ENCODE peak calls at places on chromosomes 5 and 9, in eight cellular contexts. One of them, this sample, is unnamed.
A peak's percentile ranks its signal among the peaks of the same experiment; 100 is the strongest.

GRCh38 chr5:149337746-149338145 is 7.6 kb upstream of the GRPEL2 start:
- DNase-seq in GM20000: no peak
- DNase-seq in A549: no peak
- DNase-seq in progenitor cell of endocrine pancreas: no peak
- DNase-seq in AG10803: no peak
- DNase-seq in fibroblast of the aortic adventitia: no peak
- DNase-seq in spleen: no peak
- DNase-seq in IMR-90: no peak
- DNase-seq in this sample: no peak

GRCh38 chr5:482021-482420 is 39.0 kb downstream of the EXOC3 start:
- DNase-seq in A549: no peak
- DNase-seq in spleen: no peak
- DNase-seq in GM20000: no peak
- DNase-seq in AG10803: no peak
- DNase-seq in IMR-90: no peak
- DNase-seq in fibroblast of the aortic adventitia: no peak
- DNase-seq in progenitor cell of endocrine pancreas: no peak
- DNase-seq in this sample: no peak

GRCh38 chr5:170034231-170034630 is 53.9 kb upstream of the INSYN2B start:
- DNase-seq in spleen: no peak
- DNase-seq in A549: no peak
- DNase-seq in AG10803: no peak
- DNase-seq in progenitor cell of endocrine pancreas: no peak
- DNase-seq in GM20000: no peak
- DNase-seq in fibroblast of the aortic adventitia: no peak
- DNase-seq in IMR-90: no peak
- DNase-seq in this sample: no peak

GRCh38 chr5:179284751-179285191 is 60.5 kb downstream of the ADAMTS2 start:
- DNase-seq in fibroblast of the aortic adventitia: no peak
- DNase-seq in A549: no peak
- DNase-seq in AG10803: no peak
- DNase-seq in spleen: peak; percentile 24
- DNase-seq in IMR-90: peak; percentile 40
- DNase-seq in GM20000: no peak
- DNase-seq in progenitor cell of endocrine pancreas: no peak
- DNase-seq in this sample: no peak

GRCh38 chr5:69046375-69046957 is 47.3 kb upstream of the SLC30A5 start:
- DNase-seq in fibroblast of the aortic adventitia: peak; percentile 32
- DNase-seq in GM20000: no peak
- DNase-seq in IMR-90: peak; percentile 37
- DNase-seq in progenitor cell of endocrine pancreas: no peak
- DNase-seq in AG10803: peak; percentile 15
- DNase-seq in A549: peak; percentile 68
- DNase-seq in spleen: no peak
- DNase-seq in this sample: no peak

GRCh38 chr9:72540348-72540873 is 19.0 kb downstream of the TMC1 start:
- DNase-seq in progenitor cell of endocrine pancreas: no peak
- DNase-seq in GM20000: no peak
- DNase-seq in AG10803: peak; percentile 87
- DNase-seq in IMR-90: peak; percentile 49
- DNase-seq in fibroblast of the aortic adventitia: peak; percentile 90
- DNase-seq in spleen: no peak
- DNase-seq in A549: peak; percentile 75
- DNase-seq in this sample: no peak

GRCh38 chr9:132698989-132699388 is 28.7 kb downstream of the GTF3C4 start:
- DNase-seq in spleen: no peak
- DNase-seq in A549: no peak
- DNase-seq in fibroblast of the aortic adventitia: peak; percentile 45
- DNase-seq in GM20000: no peak
- DNase-seq in IMR-90: no peak
- DNase-seq in AG10803: no peak
- DNase-seq in progenitor cell of endocrine pancreas: no peak
- DNase-seq in this sample: no peak

GRCh38 chr5:179769276-179769675 is 24.5 kb upstream of the LTC4S start:
- DNase-seq in A549: no peak
- DNase-seq in AG10803: no peak
- DNase-seq in spleen: no peak
- DNase-seq in GM20000: no peak
- DNase-seq in progenitor cell of endocrine pancreas: no peak
- DNase-seq in IMR-90: no peak
- DNase-seq in fibroblast of the aortic adventitia: no peak
- DNase-seq in this sample: no peak

GRCh38 chr9:76634356-76635054 is 129.7 kb upstream of the PCA3 start:
- DNase-seq in progenitor cell of endocrine pancreas: no peak
- DNase-seq in GM20000: no peak
- DNase-seq in A549: peak; percentile 10
- DNase-seq in spleen: no peak
- DNase-seq in fibroblast of the aortic adventitia: peak; percentile 76
- DNase-seq in IMR-90: peak; percentile 81
- DNase-seq in AG10803: peak; percentile 64
- DNase-seq in this sample: no peak

GRCh38 chr9:121059998-121060636 is 10.0 kb upstream of the C5 start:
- DNase-seq in spleen: no peak
- DNase-seq in IMR-90: peak; percentile 84
- DNase-seq in A549: peak; percentile 81
- DNase-seq in AG10803: peak; percentile 69
- DNase-seq in fibroblast of the aortic adventitia: peak; percentile 84
- DNase-seq in GM20000: peak; percentile 54
- DNase-seq in progenitor cell of endocrine pancreas: peak; percentile 17
- DNase-seq in this sample: peak; percentile 39

GRCh38 chr5:78004559-78004958 is 228.4 kb upstream of the TBCA start:
- DNase-seq in progenitor cell of endocrine pancreas: no peak
- DNase-seq in IMR-90: peak; percentile 31
- DNase-seq in fibroblast of the aortic adventitia: no peak
- DNase-seq in A549: no peak
- DNase-seq in AG10803: peak; percentile 20
- DNase-seq in GM20000: no peak
- DNase-seq in spleen: no peak
- DNase-seq in this sample: no peak

GRCh38 chr9:137749511-137749910 is 128.1 kb upstream of the CACNA1B start:
- DNase-seq in A549: no peak
- DNase-seq in spleen: no peak
- DNase-seq in AG10803: no peak
- DNase-seq in IMR-90: no peak
- DNase-seq in GM20000: no peak
- DNase-seq in fibroblast of the aortic adventitia: no peak
- DNase-seq in progenitor cell of endocrine pancreas: no peak
- DNase-seq in this sample: no peak

GRCh38 chr9:88258587-88258986 is 120.3 kb upstream of the SPATA31C2 start:
- DNase-seq in spleen: no peak
- DNase-seq in fibroblast of the aortic adventitia: peak; percentile 66
- DNase-seq in A549: no peak
- DNase-seq in IMR-90: no peak
- DNase-seq in GM20000: no peak
- DNase-seq in AG10803: peak; percentile 60
- DNase-seq in progenitor cell of endocrine pancreas: no peak
- DNase-seq in this sample: no peak

GRCh38 chr5:137737349-137738256 is 1.7 kb upstream of the KLHL3 start:
- DNase-seq in spleen: no peak
- DNase-seq in A549: no peak
- DNase-seq in AG10803: peak; percentile 26
- DNase-seq in progenitor cell of endocrine pancreas: no peak
- DNase-seq in IMR-90: peak; percentile 74
- DNase-seq in GM20000: no peak
- DNase-seq in fibroblast of the aortic adventitia: peak; percentile 49
- DNase-seq in this sample: no peak

GRCh38 chr5:180142824-180143610 is 66.0 kb downstream of the RASGEF1C start:
- DNase-seq in fibroblast of the aortic adventitia: no peak
- DNase-seq in IMR-90: no peak
- DNase-seq in spleen: no peak
- DNase-seq in AG10803: no peak
- DNase-seq in GM20000: no peak
- DNase-seq in A549: no peak
- DNase-seq in progenitor cell of endocrine pancreas: no peak
- DNase-seq in this sample: no peak

GRCh38 chr9:121566401-121567141 is 66.9 kb upstream of the GGTA1 start:
- DNase-seq in A549: no peak
- DNase-seq in spleen: no peak
- DNase-seq in IMR-90: peak; percentile 79
- DNase-seq in progenitor cell of endocrine pancreas: no peak
- DNase-seq in AG10803: peak; percentile 41
- DNase-seq in GM20000: no peak
- DNase-seq in fibroblast of the aortic adventitia: peak; percentile 60
- DNase-seq in this sample: no peak

GRCh38 chr9:104374711-104375110 is 129.4 kb upstream of the OR13F1 start:
- DNase-seq in spleen: no peak
- DNase-seq in A549: no peak
- DNase-seq in GM20000: no peak
- DNase-seq in IMR-90: no peak
- DNase-seq in fibroblast of the aortic adventitia: no peak
- DNase-seq in AG10803: no peak
- DNase-seq in progenitor cell of endocrine pancreas: no peak
- DNase-seq in this sample: no peak

GRCh38 chr9:22170162-22170932 is 161.2 kb upstream of the CDKN2B start:
- DNase-seq in AG10803: peak; percentile 84
- DNase-seq in GM20000: no peak
- DNase-seq in progenitor cell of endocrine pancreas: no peak
- DNase-seq in spleen: no peak
- DNase-seq in IMR-90: peak; percentile 89
- DNase-seq in fibroblast of the aortic adventitia: peak; percentile 84
- DNase-seq in A549: peak; percentile 82
- DNase-seq in this sample: no peak

GRCh38 chr5:124679578-124680210 is 66.7 kb downstream of the ZNF608 start:
- DNase-seq in spleen: no peak
- DNase-seq in fibroblast of the aortic adventitia: no peak
- DNase-seq in AG10803: no peak
- DNase-seq in progenitor cell of endocrine pancreas: no peak
- DNase-seq in GM20000: no peak
- DNase-seq in A549: no peak
- DNase-seq in IMR-90: no peak
- DNase-seq in this sample: no peak

DNA sequence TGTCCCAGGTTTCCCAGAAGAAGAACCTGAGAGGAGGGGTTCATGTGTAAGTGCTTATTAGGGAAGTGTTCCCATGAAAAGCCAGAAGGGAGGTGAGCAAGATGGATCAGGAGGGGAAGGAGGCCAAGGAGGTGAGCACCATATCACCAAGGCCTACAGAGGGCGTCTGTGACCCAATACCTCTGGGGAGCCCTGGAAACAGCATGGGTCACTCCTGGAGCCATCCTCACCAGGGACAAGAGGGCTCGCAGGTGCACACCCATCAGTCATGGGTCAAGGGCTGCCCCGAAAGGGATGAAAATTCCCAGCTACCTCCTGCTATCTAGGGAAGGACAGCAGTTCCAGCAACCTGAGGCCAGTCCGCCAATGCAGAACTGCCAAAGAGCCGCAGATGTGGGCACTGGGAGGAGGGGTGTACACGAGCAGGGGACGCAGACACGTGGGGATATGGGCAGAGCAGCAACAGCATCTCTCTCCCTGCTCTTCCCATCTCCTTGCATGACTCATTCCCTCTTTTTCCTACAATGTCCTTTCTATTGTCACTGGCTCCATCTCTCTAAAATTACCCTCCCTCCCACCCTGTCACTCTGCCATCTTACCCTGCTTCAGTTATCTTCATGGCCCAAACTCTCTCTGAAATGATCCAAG is 167.6 kb upstream of the FSTL4 start:
- DNase-seq in fibroblast of the aortic adventitia: no peak
- DNase-seq in AG10803: no peak
- DNase-seq in progenitor cell of endocrine pancreas: no peak
- DNase-seq in spleen: no peak
- DNase-seq in A549: no peak
- DNase-seq in GM20000: peak; percentile 41
- DNase-seq in IMR-90: no peak
- DNase-seq in this sample: no peak
- TF ChIP-seq CTCF in fibroblast of the aortic adventitia: no peak
- TF ChIP-seq CTCF in AG10803: no peak
- TF ChIP-seq CTCF in progenitor cell of endocrine pancreas: peak; percentile 17
- TF ChIP-seq CTCF in spleen: no peak
- TF ChIP-seq CTCF in A549: no peak
- TF ChIP-seq CTCF in GM20000: peak; percentile 12
- TF ChIP-seq CTCF in IMR-90: no peak
- TF ChIP-seq CTCF in this sample: peak; percentile 59

DNA sequence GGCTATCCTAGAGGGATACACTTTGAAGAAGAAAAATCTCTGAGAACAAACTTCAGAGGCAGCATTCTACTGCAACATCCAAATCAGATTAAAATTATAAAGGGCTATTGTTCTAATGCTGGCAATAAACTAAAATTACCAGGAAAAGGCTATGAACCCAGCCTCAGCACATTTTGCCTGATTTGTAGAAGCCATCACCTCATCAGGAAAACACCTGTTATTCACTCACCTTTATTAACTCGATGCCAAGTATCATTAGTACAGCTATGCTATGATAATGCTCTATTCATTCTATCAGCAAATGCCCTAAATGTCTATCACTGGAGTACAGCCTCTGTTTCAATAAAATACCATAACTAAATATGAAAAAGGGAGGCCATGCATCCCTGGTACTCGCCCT is 510.2 kb downstream of the RASEF start:
- DNase-seq in progenitor cell of endocrine pancreas: no peak
- DNase-seq in fibroblast of the aortic adventitia: no peak
- DNase-seq in AG10803: no peak
- DNase-seq in spleen: no peak
- DNase-seq in IMR-90: no peak
- DNase-seq in GM20000: no peak
- DNase-seq in A549: no peak
- DNase-seq in this sample: no peak
- TF ChIP-seq CTCF in progenitor cell of endocrine pancreas: no peak
- TF ChIP-seq CTCF in fibroblast of the aortic adventitia: no peak
- TF ChIP-seq CTCF in AG10803: no peak
- TF ChIP-seq CTCF in spleen: no peak
- TF ChIP-seq CTCF in IMR-90: no peak
- TF ChIP-seq CTCF in GM20000: no peak
- TF ChIP-seq CTCF in A549: no peak
- TF ChIP-seq CTCF in this sample: no peak

DNA sequence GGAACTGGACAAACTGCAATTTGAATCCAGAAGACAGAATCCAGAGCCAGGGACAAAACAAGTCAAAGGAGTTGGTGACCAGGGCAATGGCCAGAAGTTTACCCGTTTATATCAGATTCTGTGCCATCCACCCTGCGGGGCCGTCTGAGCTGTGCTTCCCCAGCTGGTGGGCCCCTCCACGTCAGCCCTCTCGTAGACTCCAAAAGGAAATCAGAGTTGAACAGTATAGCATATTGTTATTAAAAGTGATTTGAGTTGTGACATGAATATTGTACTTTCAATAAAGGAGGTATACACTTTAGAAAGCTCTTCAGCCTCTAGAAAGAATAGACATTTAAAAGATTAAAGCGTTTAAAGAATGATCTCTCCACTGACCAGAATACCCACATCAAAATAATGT is 102.4 kb downstream of the NFIB start:
- DNase-seq in fibroblast of the aortic adventitia: no peak
- DNase-seq in spleen: no peak
- DNase-seq in IMR-90: no peak
- DNase-seq in progenitor cell of endocrine pancreas: no peak
- DNase-seq in AG10803: no peak
- DNase-seq in A549: no peak
- DNase-seq in GM20000: no peak
- DNase-seq in this sample: no peak
- TF ChIP-seq CTCF in fibroblast of the aortic adventitia: no peak
- TF ChIP-seq CTCF in spleen: no peak
- TF ChIP-seq CTCF in IMR-90: no peak
- TF ChIP-seq CTCF in progenitor cell of endocrine pancreas: no peak
- TF ChIP-seq CTCF in AG10803: no peak
- TF ChIP-seq CTCF in A549: no peak
- TF ChIP-seq CTCF in GM20000: no peak
- TF ChIP-seq CTCF in this sample: no peak

DNA sequence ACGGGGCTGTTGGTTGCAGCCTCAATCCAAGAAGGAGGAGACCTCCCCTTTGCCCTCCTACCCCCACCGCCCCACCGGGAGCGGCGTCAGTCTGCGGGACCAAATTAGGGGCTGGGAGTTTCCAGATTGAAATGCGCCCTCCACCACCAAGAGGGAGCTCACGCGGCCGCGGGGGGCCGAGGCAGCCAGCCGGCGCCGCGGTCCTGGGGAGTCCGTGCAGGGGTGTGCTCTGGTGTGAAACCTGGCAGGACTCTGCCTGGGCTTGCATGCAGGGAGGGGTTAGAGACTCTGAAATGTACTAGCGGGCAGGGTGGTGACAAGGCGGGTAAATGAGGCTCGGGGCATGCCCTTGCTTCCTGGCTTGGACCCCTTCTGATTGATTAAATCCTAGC is 989 bp upstream of the FBN2 start:
- DNase-seq in progenitor cell of endocrine pancreas: peak; percentile 10
- DNase-seq in AG10803: no peak
- DNase-seq in IMR-90: no peak
- DNase-seq in GM20000: no peak
- DNase-seq in fibroblast of the aortic adventitia: peak; percentile 16
- DNase-seq in spleen: peak; percentile 64
- DNase-seq in A549: peak; percentile 41
- DNase-seq in this sample: no peak
- TF ChIP-seq CTCF in progenitor cell of endocrine pancreas: no peak
- TF ChIP-seq CTCF in AG10803: no peak
- TF ChIP-seq CTCF in IMR-90: no peak
- TF ChIP-seq CTCF in GM20000: no peak
- TF ChIP-seq CTCF in fibroblast of the aortic adventitia: no peak
- TF ChIP-seq CTCF in spleen: no peak
- TF ChIP-seq CTCF in A549: no peak
- TF ChIP-seq CTCF in this sample: no peak

This sample was measured in GM12864.